ENCODE peak calls at places on chromosomes 4 and X, in four cellular contexts. M, E, F and U are unnamed samples.
A peak's percentile ranks its signal among the peaks of the same experiment; 100 is the strongest.

GRCh38 chrX:67651437-67652142 is 107.8 kb downstream of the AR start:
- DNase-seq in M (no peak), E (no peak), F (no peak), U (no peak)

GRCh38 chrX:97672608-97673007 is 788.9 kb downstream of the RPA4 start:
- DNase-seq in M (no peak), E (no peak), F (no peak), U (no peak)

GRCh38 chrX:10741003-10741402 is 120.6 kb upstream of the MID1 start:
- DNase-seq in F (no peak), M (no peak), E (no peak), U (no peak)

GRCh38 chrX:9604111-9604907 is 139.5 kb downstream of the TBL1X start:
- DNase-seq in E (no peak), F (peak; percentile 18), M (no peak), U (no peak)

GRCh38 chr4:187006189-187006618 is 282.5 kb upstream of the FAT1 start:
- DNase-seq in E (no peak), M (no peak), F (no peak), U (no peak)

GRCh38 chr4:89949782-89950387 is 55.2 kb downstream of the MMRN1 start:
- DNase-seq in E (no peak), F (no peak), M (peak; percentile 11), U (no peak)

GRCh38 chr4:40838742-40839141 is 89.0 kb downstream of the NSUN7 start:
- DNase-seq in M (no peak), F (no peak), E (no peak), U (no peak)

GRCh38 chr4:150849016-150849415 is 166.1 kb downstream of the LRBA start:
- DNase-seq in E (no peak), M (no peak), F (no peak), U (peak; percentile 5)

GRCh38 chr4:8118531-8118930 is 40.1 kb downstream of the ABLIM2 start:
- DNase-seq in M (no peak), E (no peak), F (no peak), U (no peak)

GRCh38 chr4:41575665-41576064 is 37.7 kb downstream of the LIMCH1 start:
- DNase-seq in E (no peak), F (no peak), M (no peak), U (no peak)

GRCh38 chr4:174324725-174325124 is 41.0 kb downstream of the CEP44 start:
- DNase-seq in F (no peak), M (no peak), E (no peak), U (no peak)

GRCh38 chr4:150518559-150518958 is 63.4 kb upstream of the MAB21L2 start:
- DNase-seq in E (no peak), M (no peak), F (no peak), U (peak; percentile 3)

GRCh38 chrX:136652822-136653723 is 5.1 kb downstream of the CD40LG start:
- DNase-seq in E (no peak), F (no peak), M (no peak), U (no peak)

GRCh38 chr4:53100801-53101581 is 238.9 kb downstream of the RASL11B start:
- DNase-seq in E (no peak), F (no peak), M (no peak), U (no peak)

GRCh38 chr4:169315530-169316306 is 45.0 kb upstream of the SH3RF1 start:
- DNase-seq in F (no peak), E (no peak), M (no peak), U (no peak)

GRCh38 chrX:103148075-103148474 is 55.1 kb upstream of the NXF3 start:
- DNase-seq in M (no peak), F (no peak), E (no peak), U (no peak)

GRCh38 chrX:69618803-69619202 is 2.9 kb downstream of the EDA start:
- DNase-seq in F (no peak), E (no peak), M (peak; percentile 15), U (no peak)

GRCh38 chr4:152535236-152535902 is 523 bp downstream of the FBXW7 start:
- DNase-seq in M (peak; percentile 31), E (no peak), F (no peak), U (no peak)

GRCh38 chr4:182255421-182256190 is 12.4 kb downstream of the TENM3 start:
- DNase-seq in E (no peak), M (no peak), F (no peak), U (no peak)

GRCh38 chr4:140993350-140993749 is 139.9 kb downstream of the RNF150 start:
- DNase-seq in M (no peak), E (no peak), F (no peak), U (no peak)

GRCh38 chrX:106039920-106040319 is 1.4 kb upstream of the SERPINA7 start:
- DNase-seq in F (no peak), E (peak; percentile 43), M (peak; percentile 10), U (no peak)

DNA sequence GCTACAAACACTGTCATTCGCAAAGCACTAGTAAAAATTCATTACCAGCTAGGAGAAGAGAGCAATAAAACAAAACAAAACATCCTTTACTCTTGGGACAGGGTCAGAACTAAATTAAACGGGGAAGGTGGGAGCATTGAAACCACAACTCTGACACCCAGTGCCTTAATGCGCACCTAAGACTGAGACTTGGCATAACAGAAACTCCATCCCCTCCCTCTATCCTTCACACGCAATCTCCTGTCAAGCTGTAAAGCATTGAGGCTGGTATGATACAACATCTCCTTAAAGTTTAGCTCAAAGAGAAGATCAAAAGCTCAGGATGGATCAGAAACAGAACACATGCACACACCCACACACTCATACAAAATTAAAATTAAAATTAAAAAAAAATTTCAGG is 951.3 kb downstream of the STIM2 start:
- DNase-seq in E (no peak), F (no peak), M (no peak), U (no peak)
- TF ChIP-seq POLR2A in E (no peak), F (no peak), M (no peak), U (no peak)

GRCh38 chr4:2258091-2259035 is 3.5 kb downstream of the MXD4 start:
- DNase-seq in E (peak; percentile 43), F (peak; percentile 12), M (no peak), U (no peak)
- TF ChIP-seq POLR2A in E (no peak), F (no peak), M (no peak), U (no peak)

GRCh38 chrX:46573331-46573895 is at the start of gene CHST7:
- DNase-seq in E (peak; percentile 82), F (peak; percentile 29), M (peak; percentile 78), U (no peak)
- TF ChIP-seq POLR2A in E (no peak), F (no peak), M (no peak), U (peak; percentile 51)

DNA sequence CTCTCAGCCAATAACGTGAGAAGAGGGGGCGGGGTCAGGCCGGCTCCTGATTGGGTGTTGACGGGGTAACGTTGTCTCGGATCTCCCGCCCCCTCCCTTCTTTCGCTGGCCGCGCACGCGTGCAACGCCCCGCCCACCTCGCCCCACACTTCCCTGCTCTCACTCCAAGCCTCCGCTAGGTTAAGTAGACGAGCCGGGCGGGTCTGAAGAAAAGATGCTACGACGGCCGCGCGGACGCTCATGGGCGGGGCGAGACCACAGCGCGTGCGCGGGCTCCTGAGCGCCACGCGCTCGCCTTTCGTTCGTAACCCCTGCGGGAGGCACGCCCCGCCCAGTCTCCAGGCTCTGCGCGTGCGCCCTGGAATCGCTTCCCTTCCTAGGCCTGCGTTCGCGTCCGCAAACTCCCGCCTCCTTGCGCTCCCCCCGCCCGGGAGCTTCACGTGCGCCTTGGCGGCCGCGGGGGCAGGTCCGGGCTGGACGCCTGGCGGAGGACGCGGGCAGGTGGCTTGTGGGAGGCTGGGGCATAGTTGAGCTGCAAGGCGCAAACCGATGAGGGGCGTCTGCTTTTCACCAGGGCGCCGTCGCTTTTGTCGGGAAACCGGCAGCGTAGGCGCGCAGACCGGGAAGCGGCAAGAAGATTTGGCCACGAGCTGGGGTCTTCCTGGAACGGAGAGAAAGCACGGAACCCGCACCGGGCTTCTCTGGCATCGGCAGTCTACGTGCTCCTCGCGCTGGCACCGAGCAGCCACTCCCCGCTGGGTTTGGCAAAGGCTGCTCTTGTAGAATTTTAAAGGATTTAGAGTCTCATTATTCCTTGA is 467 bp upstream of the PGRMC2 start:
- DNase-seq in E (peak; percentile 100), F (peak; percentile 100), M (peak; percentile 98), U (peak; percentile 65)
- TF ChIP-seq POLR2A in E (peak; percentile 77), F (peak; percentile 73), M (peak; percentile 85), U (peak; percentile 81)

DNA sequence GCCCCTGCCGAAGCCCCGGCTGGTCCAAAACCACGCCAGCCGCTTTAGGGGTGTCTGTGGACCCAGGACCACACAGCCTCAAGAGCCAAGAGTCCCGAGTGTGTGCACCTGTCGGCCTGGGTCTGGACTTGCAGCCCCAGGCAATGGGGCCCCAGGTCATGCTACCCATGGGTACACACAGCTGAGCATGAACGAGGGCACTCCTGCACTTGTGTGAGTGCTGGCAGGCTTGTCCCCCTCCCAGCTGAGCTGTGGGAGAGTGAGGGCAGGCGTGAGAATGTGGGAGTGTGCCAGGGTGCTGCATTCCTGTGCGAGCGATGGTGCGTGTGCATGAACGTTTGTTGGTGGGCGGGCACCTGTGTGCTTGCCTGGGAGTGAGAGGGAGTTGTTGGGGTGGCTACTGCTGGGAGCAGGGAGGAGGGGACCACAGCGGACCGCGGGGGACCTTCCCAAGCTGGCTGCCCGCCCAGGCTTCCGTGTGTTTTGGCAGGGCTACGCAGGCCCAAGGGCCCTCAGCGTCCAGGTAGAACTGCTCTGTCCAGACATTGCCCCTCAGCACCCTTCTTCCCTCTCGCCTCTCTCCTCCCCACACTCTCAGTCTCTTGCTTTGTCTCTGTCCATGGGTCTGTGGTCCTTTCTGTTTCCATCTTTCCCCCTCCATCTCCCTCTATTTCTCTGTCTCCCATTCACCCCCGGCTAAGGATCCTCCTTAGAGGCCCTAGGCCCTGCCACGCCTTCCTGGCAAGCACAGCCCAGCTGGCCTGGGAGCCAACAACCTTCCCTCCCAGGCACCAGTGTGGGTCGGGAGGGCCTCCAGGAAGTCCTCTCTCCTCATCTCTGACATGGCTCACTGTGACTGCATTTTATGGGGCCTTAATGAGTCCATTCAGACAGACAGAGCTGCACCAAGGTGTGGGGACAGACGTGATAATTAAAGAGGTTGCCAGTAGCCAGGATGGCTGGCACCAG is 31.0 kb downstream of the BLOC1S4 start:
- DNase-seq in E (peak; percentile 89), M (no peak), F (no peak), U (no peak)
- TF ChIP-seq POLR2A in E (peak; percentile 66), M (no peak), F (no peak), U (no peak)

GRCh38 chr4:6783111-6783981 is 819 bp downstream of the KIAA0232 start:
- DNase-seq in F (peak; percentile 83), M (peak; percentile 97), E (peak; percentile 95), U (peak; percentile 75)
- TF ChIP-seq POLR2A in F (peak; percentile 54), M (peak; percentile 62), E (peak; percentile 79), U (peak; percentile 30)

GRCh38 chr4:128524311-128524710 is 236.7 kb upstream of the PGRMC2 start:
- DNase-seq in F (no peak), M (no peak), E (no peak), U (no peak)
- TF ChIP-seq POLR2A in F (no peak), M (no peak), E (no peak), U (peak; percentile 46)